ENCODE peak calls at places on chromosomes 3 and 15, in seven cellular contexts. One of them, this sample, is unnamed.

GRCh38 chr3:118889691-118890090 is 145.0 kb downstream of the IGSF11 start:
- DNase-seq in thoracic aorta: no peak
- DNase-seq in HCT116: no peak
- DNase-seq in mesendoderm: no peak
- DNase-seq in CD4-positive, CD25-positive, alpha-beta regulatory T cell: no peak
- DNase-seq in Panc1: no peak
- DNase-seq in GM23338: no peak
- DNase-seq in this sample: no peak

GRCh38 chr3:16033889-16034687 is 140.4 kb upstream of the GALNT15 start:
- DNase-seq in GM23338: no peak
- DNase-seq in mesendoderm: peak; percentile 32
- DNase-seq in HCT116: no peak
- DNase-seq in Panc1: no peak
- DNase-seq in CD4-positive, CD25-positive, alpha-beta regulatory T cell: no peak
- DNase-seq in thoracic aorta: no peak
- DNase-seq in this sample: no peak

GRCh38 chr3:45957606-45958005 is 14.3 kb downstream of the CXCR6 start:
- DNase-seq in mesendoderm: no peak
- DNase-seq in GM23338: no peak
- DNase-seq in thoracic aorta: no peak
- DNase-seq in HCT116: no peak
- DNase-seq in Panc1: no peak
- DNase-seq in CD4-positive, CD25-positive, alpha-beta regulatory T cell: no peak
- DNase-seq in this sample: no peak

GRCh38 chr3:136802481-136802996 is 16.4 kb upstream of the SLC35G2 start:
- DNase-seq in Panc1: no peak
- DNase-seq in GM23338: no peak
- DNase-seq in thoracic aorta: no peak
- DNase-seq in CD4-positive, CD25-positive, alpha-beta regulatory T cell: no peak
- DNase-seq in mesendoderm: no peak
- DNase-seq in HCT116: peak; percentile 58
- DNase-seq in this sample: no peak

GRCh38 chr15:45253330-45253729 is 1.3 kb downstream of the SLC28A2 start:
- DNase-seq in thoracic aorta: no peak
- DNase-seq in CD4-positive, CD25-positive, alpha-beta regulatory T cell: no peak
- DNase-seq in Panc1: no peak
- DNase-seq in mesendoderm: peak; percentile 44
- DNase-seq in HCT116: no peak
- DNase-seq in GM23338: peak; percentile 70
- DNase-seq in this sample: no peak

GRCh38 chr15:57947781-57948180 is 117.7 kb downstream of the ALDH1A2 start:
- DNase-seq in thoracic aorta: no peak
- DNase-seq in HCT116: no peak
- DNase-seq in Panc1: no peak
- DNase-seq in CD4-positive, CD25-positive, alpha-beta regulatory T cell: no peak
- DNase-seq in GM23338: peak; percentile 24
- DNase-seq in mesendoderm: peak; percentile 33
- DNase-seq in this sample: no peak

GRCh38 chr3:135992072-135992471 is 26.5 kb downstream of the PPP2R3A start:
- DNase-seq in GM23338: no peak
- DNase-seq in HCT116: peak; percentile 40
- DNase-seq in Panc1: peak; percentile 50
- DNase-seq in mesendoderm: no peak
- DNase-seq in thoracic aorta: peak; percentile 8
- DNase-seq in CD4-positive, CD25-positive, alpha-beta regulatory T cell: no peak
- DNase-seq in this sample: no peak

GRCh38 chr3:38054166-38054991 is 15.4 kb downstream of the DLEC1 start:
- DNase-seq in mesendoderm: no peak
- DNase-seq in GM23338: no peak
- DNase-seq in HCT116: no peak
- DNase-seq in CD4-positive, CD25-positive, alpha-beta regulatory T cell: no peak
- DNase-seq in thoracic aorta: no peak
- DNase-seq in Panc1: no peak
- DNase-seq in this sample: no peak

GRCh38 chr3:179544981-179545645 is 17.6 kb upstream of the ACTL6A start:
- DNase-seq in HCT116: no peak
- DNase-seq in thoracic aorta: no peak
- DNase-seq in mesendoderm: no peak
- DNase-seq in GM23338: no peak
- DNase-seq in CD4-positive, CD25-positive, alpha-beta regulatory T cell: no peak
- DNase-seq in Panc1: no peak
- DNase-seq in this sample: no peak

GRCh38 chr15:58065011-58065444 is 483 bp downstream of the ALDH1A2 start:
- DNase-seq in Panc1: no peak
- DNase-seq in mesendoderm: peak; percentile 19
- DNase-seq in HCT116: no peak
- DNase-seq in thoracic aorta: no peak
- DNase-seq in GM23338: peak; percentile 59
- DNase-seq in CD4-positive, CD25-positive, alpha-beta regulatory T cell: no peak
- DNase-seq in this sample: no peak

GRCh38 chr3:24220859-24221657 is 273.6 kb downstream of the THRB start:
- DNase-seq in CD4-positive, CD25-positive, alpha-beta regulatory T cell: no peak
- DNase-seq in mesendoderm: peak; percentile 90
- DNase-seq in Panc1: peak; percentile 18
- DNase-seq in HCT116: no peak
- DNase-seq in thoracic aorta: peak; percentile 20
- DNase-seq in GM23338: peak; percentile 54
- DNase-seq in this sample: no peak

GRCh38 chr15:49492834-49493233 is 69.8 kb downstream of the FGF7 start:
- DNase-seq in HCT116: no peak
- DNase-seq in Panc1: no peak
- DNase-seq in thoracic aorta: no peak
- DNase-seq in GM23338: no peak
- DNase-seq in CD4-positive, CD25-positive, alpha-beta regulatory T cell: no peak
- DNase-seq in mesendoderm: no peak
- DNase-seq in this sample: no peak

GRCh38 chr3:138594150-138594934 is at the start of gene CEP70:
- DNase-seq in HCT116: peak; percentile 90
- DNase-seq in GM23338: peak; percentile 98
- DNase-seq in Panc1: peak; percentile 87
- DNase-seq in CD4-positive, CD25-positive, alpha-beta regulatory T cell: peak; percentile 89
- DNase-seq in mesendoderm: peak; percentile 97
- DNase-seq in thoracic aorta: peak; percentile 78
- DNase-seq in this sample: peak; percentile 91

GRCh38 chr3:71724584-71725278 is 471 bp downstream of the EIF4E3 start:
- DNase-seq in HCT116: no peak
- DNase-seq in thoracic aorta: no peak
- DNase-seq in CD4-positive, CD25-positive, alpha-beta regulatory T cell: peak; percentile 42
- DNase-seq in GM23338: peak; percentile 60
- DNase-seq in Panc1: no peak
- DNase-seq in mesendoderm: no peak
- DNase-seq in this sample: peak; percentile 36

GRCh38 chr3:108041253-108041652 is 49.6 kb downstream of the CD47 start:
- DNase-seq in CD4-positive, CD25-positive, alpha-beta regulatory T cell: no peak
- DNase-seq in GM23338: no peak
- DNase-seq in mesendoderm: no peak
- DNase-seq in HCT116: no peak
- DNase-seq in thoracic aorta: no peak
- DNase-seq in Panc1: no peak
- DNase-seq in this sample: no peak

GRCh38 chr3:29775352-29775751 is 494.5 kb downstream of the RBMS3 start:
- DNase-seq in mesendoderm: no peak
- DNase-seq in thoracic aorta: no peak
- DNase-seq in HCT116: no peak
- DNase-seq in Panc1: no peak
- DNase-seq in CD4-positive, CD25-positive, alpha-beta regulatory T cell: no peak
- DNase-seq in GM23338: no peak
- DNase-seq in this sample: no peak

GRCh38 chr3:105108823-105109222 is 257.9 kb upstream of the ALCAM start:
- DNase-seq in Panc1: no peak
- DNase-seq in GM23338: no peak
- DNase-seq in CD4-positive, CD25-positive, alpha-beta regulatory T cell: no peak
- DNase-seq in thoracic aorta: no peak
- DNase-seq in HCT116: no peak
- DNase-seq in mesendoderm: no peak
- DNase-seq in this sample: no peak

GRCh38 chr15:29533667-29534066 is 264.0 kb upstream of the NSMCE3 start:
- DNase-seq in thoracic aorta: no peak
- DNase-seq in mesendoderm: peak; percentile 87
- DNase-seq in GM23338: peak; percentile 61
- DNase-seq in Panc1: no peak
- DNase-seq in HCT116: no peak
- DNase-seq in CD4-positive, CD25-positive, alpha-beta regulatory T cell: no peak
- DNase-seq in this sample: no peak

GRCh38 chr3:45915518-45916231 is 27.6 kb upstream of the CXCR6 start:
- DNase-seq in HCT116: peak; percentile 7
- DNase-seq in CD4-positive, CD25-positive, alpha-beta regulatory T cell: peak; percentile 28
- DNase-seq in thoracic aorta: no peak
- DNase-seq in mesendoderm: peak; percentile 8
- DNase-seq in GM23338: no peak
- DNase-seq in Panc1: no peak
- DNase-seq in this sample: peak; percentile 34

DNA sequence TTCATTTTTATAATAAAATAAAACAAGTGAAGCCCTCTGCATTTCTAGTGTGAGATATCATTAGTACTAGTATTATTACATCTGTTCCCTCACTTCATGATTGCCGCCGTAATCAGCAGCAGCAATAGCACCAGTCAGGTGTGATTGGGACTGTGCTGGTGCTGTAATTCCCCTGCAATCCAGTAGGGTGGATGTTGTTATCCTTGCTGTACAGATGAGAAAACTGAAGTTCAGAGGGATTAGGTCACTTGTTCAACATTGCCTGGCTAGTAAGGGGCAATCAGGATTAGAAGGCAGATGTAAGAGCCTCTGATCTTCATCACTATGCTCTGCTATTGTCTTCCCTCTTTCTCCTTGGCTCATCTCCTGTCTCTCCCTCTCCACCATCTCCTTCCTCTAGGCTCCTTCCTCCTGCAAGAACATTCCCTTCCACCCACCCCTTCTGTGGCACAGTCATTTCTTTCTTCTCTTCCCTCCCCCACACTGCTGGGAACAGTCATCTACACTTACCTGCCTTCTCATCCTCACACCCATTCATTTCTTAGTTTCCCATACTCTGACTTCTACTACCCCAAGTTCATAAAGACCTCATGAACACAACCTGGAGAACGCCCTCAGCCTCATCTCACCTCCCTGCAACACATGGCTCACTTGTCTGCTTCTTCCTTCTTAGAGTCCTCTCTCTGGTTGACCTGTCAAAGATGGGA is 29.7 kb downstream of the CRYGS start:
- DNase-seq in GM23338: peak; percentile 56
- DNase-seq in Panc1: no peak
- DNase-seq in thoracic aorta: no peak
- DNase-seq in mesendoderm: peak; percentile 53
- DNase-seq in HCT116: peak; percentile 12
- DNase-seq in CD4-positive, CD25-positive, alpha-beta regulatory T cell: no peak
- DNase-seq in this sample: no peak
- H3K36me3 ChIP-seq in GM23338: no peaks in the 10 kb centered on the region
- H3K36me3 ChIP-seq in Panc1: no peaks in the 10 kb centered on the region
- H3K36me3 ChIP-seq in thoracic aorta: no peaks in the 10 kb centered on the region
- H3K36me3 ChIP-seq in mesendoderm: no peaks in the 10 kb centered on the region
- H3K36me3 ChIP-seq in HCT116: no peaks in the 10 kb centered on the region
- H3K36me3 ChIP-seq in CD4-positive, CD25-positive, alpha-beta regulatory T cell: no peaks in the 10 kb centered on the region
- H3K36me3 ChIP-seq in this sample: no peaks in the 10 kb centered on the region

GRCh38 chr3:47414161-47414564 is 33.3 kb downstream of the PTPN23 start:
- DNase-seq in HCT116: no peak
- DNase-seq in GM23338: no peak
- DNase-seq in CD4-positive, CD25-positive, alpha-beta regulatory T cell: no peak
- DNase-seq in Panc1: no peak
- DNase-seq in mesendoderm: no peak
- DNase-seq in thoracic aorta: no peak
- DNase-seq in this sample: no peak
- H3K36me3 ChIP-seq in HCT116: peaks cover 33% of the 10 kb centered on the region
- H3K36me3 ChIP-seq in GM23338: no peaks in the 10 kb centered on the region
- H3K36me3 ChIP-seq in CD4-positive, CD25-positive, alpha-beta regulatory T cell: peaks cover 62% of the 10 kb centered on the region
- H3K36me3 ChIP-seq in Panc1: no peaks in the 10 kb centered on the region
- H3K36me3 ChIP-seq in mesendoderm: peaks cover 18% of the 10 kb centered on the region
- H3K36me3 ChIP-seq in thoracic aorta: peaks cover 67% of the 10 kb centered on the region
- H3K36me3 ChIP-seq in this sample: peaks cover 93% of the 10 kb centered on the region

DNA sequence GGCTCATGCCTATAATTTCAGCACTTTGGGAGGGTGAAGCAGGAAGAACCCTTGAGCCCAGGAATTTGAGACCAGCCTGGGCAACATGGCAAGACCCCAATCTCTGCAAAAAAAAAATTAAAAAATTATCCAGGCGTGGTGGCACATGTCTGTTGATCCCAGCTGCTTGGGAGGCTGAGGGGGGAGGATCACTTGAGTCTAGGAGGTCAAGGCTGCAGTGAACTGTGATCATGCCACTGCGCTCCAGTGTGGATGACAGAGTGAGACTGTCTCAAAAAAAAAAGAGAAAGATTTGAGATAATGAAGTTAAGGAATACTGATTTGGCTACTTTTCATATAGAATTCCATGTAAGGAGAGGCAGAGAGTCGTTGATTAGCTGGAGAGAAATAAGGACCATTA is 214.3 kb downstream of the FEZF2 start:
- DNase-seq in thoracic aorta: no peak
- DNase-seq in CD4-positive, CD25-positive, alpha-beta regulatory T cell: no peak
- DNase-seq in mesendoderm: no peak
- DNase-seq in GM23338: no peak
- DNase-seq in Panc1: no peak
- DNase-seq in HCT116: no peak
- DNase-seq in this sample: no peak
- H3K36me3 ChIP-seq in thoracic aorta: no peaks in the 10 kb centered on the region
- H3K36me3 ChIP-seq in CD4-positive, CD25-positive, alpha-beta regulatory T cell: no peaks in the 10 kb centered on the region
- H3K36me3 ChIP-seq in mesendoderm: no peaks in the 10 kb centered on the region
- H3K36me3 ChIP-seq in GM23338: no peaks in the 10 kb centered on the region
- H3K36me3 ChIP-seq in Panc1: no peaks in the 10 kb centered on the region
- H3K36me3 ChIP-seq in HCT116: no peaks in the 10 kb centered on the region
- H3K36me3 ChIP-seq in this sample: no peaks in the 10 kb centered on the region

GRCh38 chr3:8324727-8325126 is 176.9 kb upstream of the LMCD1 start:
- DNase-seq in thoracic aorta: no peak
- DNase-seq in mesendoderm: peak; percentile 74
- DNase-seq in Panc1: peak; percentile 17
- DNase-seq in CD4-positive, CD25-positive, alpha-beta regulatory T cell: peak; percentile 55
- DNase-seq in HCT116: peak; percentile 40
- DNase-seq in GM23338: peak; percentile 70
- DNase-seq in this sample: peak; percentile 45

GRCh38 chr3:8325306-8325705 is 176.3 kb upstream of the LMCD1 start:
- DNase-seq in GM23338: no peak
- DNase-seq in HCT116: no peak
- DNase-seq in mesendoderm: no peak
- DNase-seq in thoracic aorta: no peak
- DNase-seq in CD4-positive, CD25-positive, alpha-beta regulatory T cell: no peak
- DNase-seq in Panc1: no peak
- DNase-seq in this sample: no peak

GRCh38 chr3:8327739-8328138 is 173.9 kb upstream of the LMCD1 start:
- DNase-seq in GM23338: no peak
- DNase-seq in CD4-positive, CD25-positive, alpha-beta regulatory T cell: no peak
- DNase-seq in HCT116: no peak
- DNase-seq in Panc1: no peak
- DNase-seq in mesendoderm: no peak
- DNase-seq in thoracic aorta: no peak
- DNase-seq in this sample: no peak

GRCh38 chr3:8329598-8329997 is 172.0 kb upstream of the LMCD1 start:
- DNase-seq in GM23338: no peak
- DNase-seq in thoracic aorta: no peak
- DNase-seq in CD4-positive, CD25-positive, alpha-beta regulatory T cell: no peak
- DNase-seq in Panc1: no peak
- DNase-seq in HCT116: no peak
- DNase-seq in mesendoderm: no peak
- DNase-seq in this sample: no peak

DNA sequence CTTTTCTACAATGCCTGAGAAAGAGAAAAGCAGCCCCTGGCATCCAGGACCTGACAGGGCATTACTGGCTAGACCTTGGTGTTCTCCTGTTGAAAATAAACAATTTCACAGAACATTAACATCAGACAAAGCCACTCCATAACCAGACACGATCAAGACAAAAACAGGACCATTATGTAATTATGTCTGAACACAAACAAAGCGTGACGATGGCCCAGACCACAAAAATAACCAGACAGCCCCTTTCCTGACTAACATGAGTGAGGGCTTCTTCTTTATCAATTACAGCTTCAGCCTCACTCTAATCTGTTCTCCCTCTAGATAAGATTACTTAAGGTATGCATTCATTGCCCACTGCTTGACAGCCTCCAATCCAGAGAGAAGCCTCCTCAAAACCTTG is 172.7 kb upstream of the LMCD1 start:
- DNase-seq in mesendoderm: peak; percentile 73
- DNase-seq in thoracic aorta: no peak
- DNase-seq in GM23338: no peak
- DNase-seq in Panc1: no peak
- DNase-seq in CD4-positive, CD25-positive, alpha-beta regulatory T cell: no peak
- DNase-seq in HCT116: no peak
- DNase-seq in this sample: no peak
- H3K36me3 ChIP-seq in mesendoderm: no peaks in the 10 kb centered on the region
- H3K36me3 ChIP-seq in thoracic aorta: no peaks in the 10 kb centered on the region
- H3K36me3 ChIP-seq in GM23338: peaks cover 3% of the 10 kb centered on the region
- H3K36me3 ChIP-seq in Panc1: no peaks in the 10 kb centered on the region
- H3K36me3 ChIP-seq in CD4-positive, CD25-positive, alpha-beta regulatory T cell: no peaks in the 10 kb centered on the region
- H3K36me3 ChIP-seq in HCT116: no peaks in the 10 kb centered on the region
- H3K36me3 ChIP-seq in this sample: no peaks in the 10 kb centered on the region

This sample was measured in naive thymus-derived CD4-positive, alpha-beta T cell.